ENCODE peak calls at places on chromosome 9, in ten cellular contexts. O is head of caudate nucleus; F is SK-MEL-5; Q is activated T-cell treated with anti-CD3 and anti-CD28 coated beads for 24 hours; Z is activated naive CD8-positive, alpha-beta T cell treated with anti-CD3 and anti-CD28 coated beads, Interleukin-2, amount 50 U/mL, for 24 hours; I is iris pigment epithelial cell; A is posterior cingulate gyrus; P is astrocyte; J is endothelial cell; K is stimulated activated CD8-positive, alpha-beta memory T cell treated with anti-CD3 and anti-CD28 coated beads, Interleukin-7, amount 100 ng/mL, for 1 hour. X is an unnamed sample.

GRCh38 chr9:94173632-94174031 is 85.5 kb upstream of the ZNF169 start:
- DNase-seq in O (no peak), F (no peak), Q (no peak), Z (no peak), I (no peak), A (no peak), P (no peak), J (no peak), K (no peak), X (no peak)

GRCh38 chr9:97711223-97711626 is 14.1 kb upstream of the XPA start:
- DNase-seq in O (no peak), F (no peak), Q (no peak), Z (no peak), I (no peak), A (no peak), P (no peak), J (no peak), K (no peak), X (peak; percentile 49)

GRCh38 chr9:86487222-86487841 is 133.1 kb upstream of the TUT7 start:
- DNase-seq in O (no peak), F (peak; percentile 78), Q (no peak), Z (no peak), I (peak; percentile 62), A (no peak), P (peak; percentile 36), J (no peak), K (no peak), X (peak; percentile 72)

GRCh38 chr9:68762570-68762969 is 57.5 kb downstream of the PIP5K1B start:
- DNase-seq in O (no peak), F (no peak), Q (no peak), Z (no peak), I (no peak), A (no peak), P (no peak), J (no peak), K (no peak), X (no peak)

GRCh38 chr9:126702501-126703329 is 89.0 kb downstream of the LMX1B start:
- DNase-seq in O (no peak), F (peak; percentile 54), Q (no peak), Z (peak; percentile 57), I (peak; percentile 63), A (peak; percentile 89), P (no peak), J (peak; percentile 74), K (no peak), X (peak; percentile 32)

GRCh38 chr9:76891874-76892273 is 14.0 kb downstream of the PRUNE2 start:
- DNase-seq in O (no peak), F (no peak), Q (no peak), Z (no peak), I (no peak), A (no peak), P (no peak), J (no peak), K (no peak), X (no peak)

GRCh38 chr9:95507456-95508241 is 9.1 kb downstream of the PTCH1 start:
- DNase-seq in O (peak; percentile 84), F (peak; percentile 59), Q (no peak), Z (peak; percentile 39), I (peak; percentile 72), A (peak; percentile 84), P (peak; percentile 74), J (peak; percentile 42), K (no peak), X (peak; percentile 75)

GRCh38 chr9:76394896-76395244 is 644 bp upstream of the RFK start:
- DNase-seq in O (peak; percentile 73), F (peak; percentile 51), Q (peak; percentile 26), Z (peak; percentile 52), I (no peak), A (peak; percentile 87), P (no peak), J (peak; percentile 35), K (peak; percentile 19), X (peak; percentile 92)

GRCh38 chr9:90903731-90904422 is 102.3 kb downstream of the SYK start:
- DNase-seq in O (no peak), F (no peak), Q (no peak), Z (no peak), I (no peak), A (no peak), P (no peak), J (no peak), K (no peak), X (no peak)

GRCh38 chr9:133120343-133121199 is 469 bp downstream of the RALGDS start:
- DNase-seq in O (no peak), F (no peak), Q (no peak), Z (no peak), I (no peak), A (peak; percentile 90), P (no peak), J (no peak), K (no peak), X (peak; percentile 22)

GRCh38 chr9:112125961-112126388 is 49.1 kb downstream of the SUSD1 start:
- DNase-seq in O (no peak), F (no peak), Q (no peak), Z (no peak), I (peak; percentile 47), A (no peak), P (no peak), J (no peak), K (no peak), X (no peak)

GRCh38 chr9:91836515-91836914 is 113.5 kb downstream of the ROR2 start:
- DNase-seq in O (no peak), F (no peak), Q (no peak), Z (no peak), I (no peak), A (no peak), P (no peak), J (no peak), K (no peak), X (no peak)

GRCh38 chr9:116209406-116210116 is 56.0 kb downstream of the PAPPA start:
- DNase-seq in O (no peak), F (no peak), Q (no peak), Z (no peak), I (no peak), A (no peak), P (no peak), J (no peak), K (no peak), X (no peak)

GRCh38 chr9:119370816-119371215 is 1.6 kb upstream of the BRINP1 start:
- DNase-seq in O (peak; percentile 76), F (peak; percentile 23), Q (no peak), Z (peak; percentile 22), I (peak; percentile 46), A (peak; percentile 79), P (peak; percentile 17), J (peak; percentile 79), K (no peak), X (peak; percentile 16)

GRCh38 chr9:38437193-38437823 is 13.1 kb upstream of the IGFBPL1 start:
- DNase-seq in O (no peak), F (no peak), Q (no peak), Z (no peak), I (peak; percentile 46), A (no peak), P (peak; percentile 34), J (no peak), K (no peak), X (peak; percentile 30)

GRCh38 chr9:16824545-16825041 is 45.9 kb downstream of the BNC2 start:
- DNase-seq in O (no peak), F (peak; percentile 57), Q (no peak), Z (no peak), I (peak; percentile 72), A (no peak), P (peak; percentile 37), J (no peak), K (no peak), X (peak; percentile 5)

GRCh38 chr9:128523199-128523925 is 18.8 kb downstream of the GLE1 start:
- DNase-seq in O (peak; percentile 83), F (peak; percentile 43), Q (no peak), Z (no peak), I (peak; percentile 62), A (peak; percentile 89), P (peak; percentile 29), J (no peak), K (no peak), X (no peak)

GRCh38 chr9:109315889-109316640 is 4.8 kb downstream of the EPB41L4B start:
- DNase-seq in O (peak; percentile 86), F (no peak), Q (no peak), Z (no peak), I (peak; percentile 31), A (peak; percentile 96), P (peak; percentile 80), J (no peak), K (no peak), X (no peak)

GRCh38 chr9:126482361-126483044 is 131.2 kb upstream of the LMX1B start:
- DNase-seq in O (peak; percentile 86), F (no peak), Q (no peak), Z (no peak), I (peak; percentile 76), A (peak; percentile 96), P (peak; percentile 83), J (peak; percentile 61), K (no peak), X (no peak)

GRCh38 chr9:124019771-124020519 is 8.4 kb downstream of the LHX2 start:
- DNase-seq in O (no peak), F (no peak), Q (no peak), Z (no peak), I (no peak), A (no peak), P (no peak), J (no peak), K (no peak), X (no peak)

GRCh38 chr9:22129134-22129533 is 120.0 kb upstream of the CDKN2B start:
- DNase-seq in O (no peak), F (no peak), Q (no peak), Z (no peak), I (peak; percentile 65), A (no peak), P (peak; percentile 90), J (no peak), K (no peak), X (no peak)

X was measured in OCI-M1.